ENCODE peak calls at places on chromosomes 16 and 17, in five cellular contexts. H is effector memory CD4-positive, alpha-beta T cell; Y is A549; U is transverse colon; I is lung. D is an unnamed sample. For H3K4me1, the result is how much of the 10 kb centered on the place peaks cover.

GRCh38 chr17:16975266-16975651 is 3.3 kb upstream of the TNFRSF13B start:
- DNase-seq in H (no peak), Y (no peak), U (no peak), I (no peak), D (no peak)

GRCh38 chr16:52494621-52495020 is 52.3 kb downstream of the TOX3 start:
- DNase-seq in H (no peak), Y (no peak), U (no peak), I (no peak), D (no peak)

GRCh38 chr16:30567160-30567990 is 4.1 kb downstream of the ZNF688 start:
- DNase-seq in H (peak), Y (no peak), U (no peak), I (no peak), D (no peak)

GRCh38 chr17:83203472-83204221 is 124.2 kb downstream of the METRNL start:
- DNase-seq in H (no peak), Y (no peak), U (peak), I (no peak), D (peak)

GRCh38 chr16:14489460-14489859 is 140.6 kb downstream of the PARN start:
- DNase-seq in H (no peak), Y (peak), U (no peak), I (no peak), D (no peak)

GRCh38 chr17:56203430-56203829 is 50.2 kb downstream of the ANKFN1 start:
- DNase-seq in H (no peak), Y (peak), U (no peak), I (no peak), D (no peak)

GRCh38 chr16:80623376-80623775 is 82.6 kb downstream of the DYNLRB2 start:
- DNase-seq in H (no peak), Y (no peak), U (no peak), I (no peak), D (no peak)

GRCh38 chr17:49456172-49456965 is 38.7 kb upstream of the NGFR start:
- DNase-seq in H (no peak), Y (no peak), U (no peak), I (no peak), D (no peak)

GRCh38 chr16:51666821-51667220 is 515.8 kb upstream of the SALL1 start:
- DNase-seq in H (no peak), Y (no peak), U (no peak), I (no peak), D (no peak)

GRCh38 chr16:20002936-20003335 is 70.8 kb downstream of the GPR139 start:
- DNase-seq in H (no peak), Y (no peak), U (no peak), I (no peak), D (no peak)
- H3K4me3 ChIP-seq in H (no peak), Y (no peak), U (no peak), I (no peak), D (no peak)

GRCh38 chr16:18804540-18804939 is 3.2 kb upstream of the ARL6IP1 start:
- DNase-seq in H (no peak), Y (no peak), U (no peak), I (no peak), D (no peak)

GRCh38 chr16:18802755-18803218 is 1.4 kb upstream of the ARL6IP1 start:
- DNase-seq in H (no peak), Y (no peak), U (no peak), I (no peak), D (no peak)

GRCh38 chr16:18803569-18804462 is 2.5 kb upstream of the ARL6IP1 start:
- DNase-seq in H (no peak), Y (no peak), U (no peak), I (no peak), D (no peak)

GRCh38 chr16:18809165-18809564 is 7.8 kb upstream of the ARL6IP1 start:
- DNase-seq in H (no peak), Y (no peak), U (no peak), I (no peak), D (no peak)

GRCh38 chr16:18805257-18805773 is 4.0 kb upstream of the ARL6IP1 start:
- DNase-seq in H (no peak), Y (no peak), U (no peak), I (no peak), D (no peak)
- H3K4me1 ChIP-seq in H (under half), Y (under half), U (under half), I (under half), D (under half)

GRCh38 chr16:84421081-84421937 is 53.0 kb downstream of the ATP2C2 start:
- DNase-seq in H (no peak), Y (no peak), U (no peak), I (no peak), D (no peak)

GRCh38 chr16:84425696-84426095 is 57.4 kb downstream of the ATP2C2 start:
- DNase-seq in H (no peak), Y (no peak), U (no peak), I (no peak), D (no peak)

GRCh38 chr16:84421938-84422220 is 53.5 kb downstream of the ATP2C2 start:
- DNase-seq in H (no peak), Y (no peak), U (no peak), I (no peak), D (no peak)

GRCh38 chr16:84426804-84427203 is 58.5 kb downstream of the ATP2C2 start:
- DNase-seq in H (no peak), Y (no peak), U (no peak), I (no peak), D (no peak)

GRCh38 chr16:84423416-84423837 is 55.1 kb downstream of the ATP2C2 start:
- DNase-seq in H (no peak), Y (peak), U (no peak), I (no peak), D (no peak)
- H3K4me3 ChIP-seq in H (no peak), Y (no peak), U (no peak), I (no peak), D (no peak)

DNA sequence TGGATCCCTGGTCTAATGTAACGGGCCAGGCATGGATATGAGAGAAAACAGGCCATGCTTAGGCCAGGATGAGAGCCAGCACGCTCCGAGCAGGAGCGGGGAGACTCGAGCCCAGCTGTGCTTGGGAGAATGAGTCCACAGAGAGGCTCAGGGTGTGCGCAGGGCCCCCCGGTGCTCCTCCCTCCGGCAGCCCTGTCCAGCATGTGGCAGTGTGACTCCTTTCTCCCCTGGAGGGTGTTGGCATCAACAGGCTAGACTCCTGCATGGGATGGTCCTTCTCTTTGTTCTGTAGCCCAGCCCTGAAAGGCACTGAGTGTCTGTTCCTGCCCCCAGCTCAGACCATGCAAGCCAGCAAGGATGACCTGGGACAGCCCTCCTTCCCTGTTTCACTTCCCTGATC is 23.4 kb downstream of the PGS1 start:
- DNase-seq in H (no peak), Y (no peak), U (no peak), I (no peak), D (no peak)
- H3K4me1 ChIP-seq in H (under half), Y (under half), U (under half), I (under half), D (under half)